ENCODE peak calls at places on chromosomes 16 and 17, in seven cellular contexts. One of them, this sample, is unnamed.

GRCh38 chr17:73566905-73567782 is 77.1 kb downstream of the SDK2 start:
- DNase-seq in posterior cingulate gyrus: no peak
- DNase-seq in psoas muscle: no peak
- DNase-seq in hypothalamus: no peak
- DNase-seq in NCI-H1417: no peak
- DNase-seq in ACHN: no peak
- DNase-seq in A549: no peak
- DNase-seq in this sample: no peak

GRCh38 chr17:12789976-12790805 is 893 bp downstream of the ARHGAP44 start:
- DNase-seq in posterior cingulate gyrus: peak; percentile 81
- DNase-seq in psoas muscle: no peak
- DNase-seq in hypothalamus: peak; percentile 21
- DNase-seq in NCI-H1417: no peak
- DNase-seq in ACHN: no peak
- DNase-seq in A549: no peak
- DNase-seq in this sample: no peak

GRCh38 chr16:21128991-21129390 is 21.7 kb downstream of the DNAH3 start:
- DNase-seq in posterior cingulate gyrus: no peak
- DNase-seq in psoas muscle: no peak
- DNase-seq in hypothalamus: no peak
- DNase-seq in NCI-H1417: no peak
- DNase-seq in ACHN: no peak
- DNase-seq in A549: no peak
- DNase-seq in this sample: no peak

GRCh38 chr17:38578641-38579480 is 26.9 kb downstream of the SRCIN1 start:
- DNase-seq in posterior cingulate gyrus: no peak
- DNase-seq in psoas muscle: no peak
- DNase-seq in hypothalamus: no peak
- DNase-seq in NCI-H1417: no peak
- DNase-seq in ACHN: no peak
- DNase-seq in A549: no peak
- DNase-seq in this sample: no peak

GRCh38 chr17:49817993-49818392 is 29.5 kb downstream of the KAT7 start:
- DNase-seq in posterior cingulate gyrus: no peak
- DNase-seq in psoas muscle: no peak
- DNase-seq in hypothalamus: no peak
- DNase-seq in NCI-H1417: no peak
- DNase-seq in ACHN: no peak
- DNase-seq in A549: no peak
- DNase-seq in this sample: no peak

GRCh38 chr16:2388875-2389433 is 40.3 kb upstream of the CCNF start:
- DNase-seq in posterior cingulate gyrus: no peak
- DNase-seq in psoas muscle: no peak
- DNase-seq in hypothalamus: no peak
- DNase-seq in NCI-H1417: no peak
- DNase-seq in ACHN: no peak
- DNase-seq in A549: peak; percentile 30
- DNase-seq in this sample: peak; percentile 87

GRCh38 chr16:66503030-66503429 is 46.9 kb downstream of the TK2 start:
- DNase-seq in posterior cingulate gyrus: peak; percentile 88
- DNase-seq in psoas muscle: no peak
- DNase-seq in hypothalamus: peak; percentile 32
- DNase-seq in NCI-H1417: no peak
- DNase-seq in ACHN: no peak
- DNase-seq in A549: no peak
- DNase-seq in this sample: no peak

GRCh38 chr16:11391576-11391975 is 46.3 kb downstream of the RMI2 start:
- DNase-seq in posterior cingulate gyrus: peak; percentile 68
- DNase-seq in psoas muscle: no peak
- DNase-seq in hypothalamus: no peak
- DNase-seq in NCI-H1417: peak; percentile 49
- DNase-seq in ACHN: no peak
- DNase-seq in A549: no peak
- DNase-seq in this sample: peak; percentile 90

GRCh38 chr17:14864127-14864526 is 401.0 kb downstream of the PMP22 start:
- DNase-seq in posterior cingulate gyrus: no peak
- DNase-seq in psoas muscle: no peak
- DNase-seq in hypothalamus: no peak
- DNase-seq in NCI-H1417: no peak
- DNase-seq in ACHN: no peak
- DNase-seq in A549: no peak
- DNase-seq in this sample: no peak

GRCh38 chr16:16797239-16797638 is 418.3 kb downstream of the NPIPA7 start:
- DNase-seq in posterior cingulate gyrus: no peak
- DNase-seq in psoas muscle: no peak
- DNase-seq in hypothalamus: no peak
- DNase-seq in NCI-H1417: no peak
- DNase-seq in ACHN: peak; percentile 46
- DNase-seq in A549: no peak
- DNase-seq in this sample: no peak

GRCh38 chr16:3520398-3520797 is 19.6 kb downstream of the CLUAP1 start:
- DNase-seq in posterior cingulate gyrus: no peak
- DNase-seq in psoas muscle: no peak
- DNase-seq in hypothalamus: no peak
- DNase-seq in NCI-H1417: no peak
- DNase-seq in ACHN: no peak
- DNase-seq in A549: no peak
- DNase-seq in this sample: no peak

GRCh38 chr16:14409563-14409962 is 220.5 kb downstream of the PARN start:
- DNase-seq in posterior cingulate gyrus: no peak
- DNase-seq in psoas muscle: peak; percentile 55
- DNase-seq in hypothalamus: no peak
- DNase-seq in NCI-H1417: no peak
- DNase-seq in ACHN: peak; percentile 69
- DNase-seq in A549: peak; percentile 92
- DNase-seq in this sample: no peak

GRCh38 chr16:20319406-20319805 is 7.9 kb downstream of the GP2 start:
- DNase-seq in posterior cingulate gyrus: no peak
- DNase-seq in psoas muscle: no peak
- DNase-seq in hypothalamus: no peak
- DNase-seq in NCI-H1417: no peak
- DNase-seq in ACHN: no peak
- DNase-seq in A549: no peak
- DNase-seq in this sample: no peak

GRCh38 chr17:18319604-18320256 is 4.6 kb downstream of the SMCR8 start:
- DNase-seq in posterior cingulate gyrus: peak; percentile 86
- DNase-seq in psoas muscle: no peak
- DNase-seq in hypothalamus: no peak
- DNase-seq in NCI-H1417: no peak
- DNase-seq in ACHN: peak; percentile 46
- DNase-seq in A549: peak; percentile 63
- DNase-seq in this sample: no peak

GRCh38 chr16:22098538-22099255 is 6.4 kb downstream of the VWA3A start:
- DNase-seq in posterior cingulate gyrus: no peak
- DNase-seq in psoas muscle: no peak
- DNase-seq in hypothalamus: no peak
- DNase-seq in NCI-H1417: peak; percentile 11
- DNase-seq in ACHN: peak; percentile 69
- DNase-seq in A549: peak; percentile 66
- DNase-seq in this sample: peak; percentile 30

GRCh38 chr16:64138621-64139020 is 983.2 kb downstream of the CDH11 start:
- DNase-seq in posterior cingulate gyrus: no peak
- DNase-seq in psoas muscle: no peak
- DNase-seq in hypothalamus: no peak
- DNase-seq in NCI-H1417: no peak
- DNase-seq in ACHN: no peak
- DNase-seq in A549: no peak
- DNase-seq in this sample: no peak

GRCh38 chr17:81142301-81143199 is 22.8 kb upstream of the PVALEF start:
- DNase-seq in posterior cingulate gyrus: peak; percentile 97
- DNase-seq in psoas muscle: peak; percentile 81
- DNase-seq in hypothalamus: peak; percentile 75
- DNase-seq in NCI-H1417: peak; percentile 88
- DNase-seq in ACHN: peak; percentile 77
- DNase-seq in A549: peak; percentile 85
- DNase-seq in this sample: peak; percentile 82

GRCh38 chr16:73113326-73113720 is 65.4 kb upstream of the ZFHX3 start:
- DNase-seq in posterior cingulate gyrus: no peak
- DNase-seq in psoas muscle: no peak
- DNase-seq in hypothalamus: no peak
- DNase-seq in NCI-H1417: no peak
- DNase-seq in ACHN: no peak
- DNase-seq in A549: no peak
- DNase-seq in this sample: no peak

GRCh38 chr17:32275060-32276042 is 9.7 kb downstream of the RHBDL3 start:
- DNase-seq in posterior cingulate gyrus: peak; percentile 90
- DNase-seq in psoas muscle: peak; percentile 64
- DNase-seq in hypothalamus: no peak
- DNase-seq in NCI-H1417: no peak
- DNase-seq in ACHN: peak; percentile 91
- DNase-seq in A549: peak; percentile 84
- DNase-seq in this sample: no peak

GRCh38 chr17:34220776-34221390 is 34.2 kb upstream of the CCL2 start:
- DNase-seq in posterior cingulate gyrus: no peak
- DNase-seq in psoas muscle: no peak
- DNase-seq in hypothalamus: no peak
- DNase-seq in NCI-H1417: no peak
- DNase-seq in ACHN: no peak
- DNase-seq in A549: no peak
- DNase-seq in this sample: no peak

GRCh38 chr17:79574108-79574507 is 36.7 kb downstream of the RBFOX3 start:
- DNase-seq in posterior cingulate gyrus: peak; percentile 5
- DNase-seq in psoas muscle: no peak
- DNase-seq in hypothalamus: no peak
- DNase-seq in NCI-H1417: no peak
- DNase-seq in ACHN: no peak
- DNase-seq in A549: no peak
- DNase-seq in this sample: no peak

GRCh38 chr16:24737391-24737871 is 8.0 kb downstream of the TNRC6A start:
- DNase-seq in posterior cingulate gyrus: no peak
- DNase-seq in psoas muscle: no peak
- DNase-seq in hypothalamus: no peak
- DNase-seq in NCI-H1417: no peak
- DNase-seq in ACHN: peak; percentile 34
- DNase-seq in A549: no peak
- DNase-seq in this sample: no peak

GRCh38 chr16:20763461-20764232 is at the start of gene ACSM3:
- DNase-seq in posterior cingulate gyrus: peak; percentile 49
- DNase-seq in psoas muscle: no peak
- DNase-seq in hypothalamus: no peak
- DNase-seq in NCI-H1417: no peak
- DNase-seq in ACHN: peak; percentile 99
- DNase-seq in A549: peak; percentile 92
- DNase-seq in this sample: no peak

GRCh38 chr17:76076100-76076764 is 1.7 kb downstream of the GALR2 start:
- DNase-seq in posterior cingulate gyrus: no peak
- DNase-seq in psoas muscle: no peak
- DNase-seq in hypothalamus: no peak
- DNase-seq in NCI-H1417: no peak
- DNase-seq in ACHN: no peak
- DNase-seq in A549: no peak
- DNase-seq in this sample: no peak